ENCODE peak calls at places on chromosomes 13 and 19, in seven cellular contexts. Z is NCI-H1436 treated with DMSO at 0.1 percent for 48 hours; I is glutamatergic neuron; V is activated T-cell treated with anti-CD3 and anti-CD28 coated beads for 1 hour; Q is mucosa of gallbladder; R is GM04503; B is effector CD4-positive, alpha-beta T cell. D is an unnamed sample.
A peak's percentile ranks its signal among the peaks of the same experiment; 100 is the strongest.

GRCh38 chr13:99277629-99278028 is 19.4 kb upstream of the GPR18 start:
- DNase-seq in Z (no peak), Q (no peak), V (no peak), I (no peak), B (no peak), R (no peak), D (no peak)

GRCh38 chr13:112202266-112202665 is 135.3 kb downstream of the SOX1 start:
- DNase-seq in Q (no peak), Z (no peak), I (no peak), R (no peak), V (no peak), B (no peak), D (no peak)

GRCh38 chr19:44718441-44719261 is 19.7 kb downstream of the CEACAM16 start:
- DNase-seq in Q (peak; percentile 86), Z (no peak), B (no peak), V (no peak), R (no peak), I (no peak), D (peak; percentile 82)

GRCh38 chr13:39313721-39314120 is 275.5 kb downstream of the NHLRC3 start:
- DNase-seq in R (no peak), V (no peak), B (no peak), Q (no peak), Z (no peak), I (no peak), D (no peak)

GRCh38 chr13:67094952-67095351 is 135.2 kb downstream of the PCDH9 start:
- DNase-seq in R (no peak), V (no peak), Z (no peak), Q (no peak), B (no peak), I (no peak), D (no peak)

GRCh38 chr13:27311518-27312208 is 41.0 kb downstream of the RASL11A start:
- DNase-seq in B (no peak), R (no peak), Z (no peak), V (no peak), I (no peak), Q (no peak), D (no peak)

GRCh38 chr13:41590643-41591042 is 133.3 kb downstream of the RGCC start:
- DNase-seq in Q (no peak), V (no peak), I (no peak), B (no peak), R (no peak), Z (no peak), D (no peak)

GRCh38 chr13:110338441-110339101 is 31.5 kb downstream of the COL4A2 start:
- DNase-seq in B (no peak), Z (no peak), V (no peak), R (peak; percentile 59), I (no peak), Q (peak; percentile 62), D (peak; percentile 79)

GRCh38 chr19:49210108-49210900 is 52.7 kb downstream of the TRPM4 start:
- DNase-seq in Q (peak; percentile 25), V (peak; percentile 12), I (peak; percentile 85), R (no peak), Z (no peak), B (peak; percentile 17), D (peak; percentile 85)

GRCh38 chr13:91242652-91243051 is 104.8 kb upstream of the MIR17HG start:
- DNase-seq in Z (no peak), I (no peak), Q (no peak), B (no peak), R (no peak), V (no peak), D (no peak)

GRCh38 chr13:114152831-114153371 is 20.5 kb upstream of the RASA3 start:
- DNase-seq in I (no peak), Z (no peak), R (no peak), V (no peak), Q (no peak), B (no peak), D (no peak)

GRCh38 chr19:35337081-35337983 is 8.3 kb downstream of the CD22 start:
- DNase-seq in R (no peak), Z (no peak), I (no peak), Q (no peak), B (no peak), V (no peak), D (no peak)

GRCh38 chr19:18197941-18198340 is 4.9 kb downstream of the MPV17L2 start:
- DNase-seq in I (no peak), R (no peak), V (no peak), B (no peak), Q (no peak), Z (no peak), D (no peak)

GRCh38 chr13:20997301-20998061 is 63.9 kb downstream of the LATS2 start:
- DNase-seq in I (no peak), R (peak; percentile 98), Z (no peak), Q (no peak), V (no peak), B (no peak), D (no peak)

GRCh38 chr19:7734220-7735203 is 2.6 kb upstream of the CLEC4G start:
- DNase-seq in Z (no peak), I (no peak), R (peak; percentile 9), B (no peak), V (no peak), Q (no peak), D (no peak)

GRCh38 chr19:27922970-27923369 is 1290.0 kb downstream of the UQCRFS1 start:
- DNase-seq in I (no peak), Q (no peak), V (no peak), R (no peak), Z (no peak), B (no peak), D (no peak)

GRCh38 chr19:6828698-6829633 is 56.5 kb downstream of the VAV1 start:
- DNase-seq in Z (no peak), R (no peak), I (no peak), Q (no peak), B (no peak), V (no peak), D (peak; percentile 56)

GRCh38 chr19:3276341-3276799 is 51.9 kb downstream of the CELF5 start:
- DNase-seq in I (peak; percentile 66), Z (peak; percentile 74), Q (peak; percentile 17), V (no peak), R (no peak), B (peak; percentile 37), D (peak; percentile 26)

GRCh38 chr13:111469450-111469849 is 149.0 kb downstream of the TEX29 start:
- DNase-seq in Q (no peak), R (no peak), B (no peak), V (no peak), Z (no peak), I (no peak), D (peak; percentile 9)

GRCh38 chr13:25186187-25186586 is 14.1 kb upstream of the AMER2 start:
- DNase-seq in V (no peak), Q (no peak), I (no peak), Z (no peak), B (no peak), R (no peak), D (no peak)

GRCh38 chr19:46144756-46145155 is 3.3 kb upstream of the IGFL2 start:
- DNase-seq in Z (no peak), Q (no peak), R (no peak), B (no peak), V (no peak), I (no peak), D (no peak)

GRCh38 chr19:1000095-1000494 is at the start of gene GRIN3B:
- DNase-seq in B (peak; percentile 41), R (no peak), Q (no peak), I (peak; percentile 82), V (peak; percentile 50), Z (no peak), D (peak; percentile 67)

GRCh38 chr13:34334984-34335661 is 517.2 kb downstream of the RFC3 start:
- DNase-seq in Z (no peak), B (no peak), I (no peak), R (no peak), Q (no peak), V (no peak), D (no peak)

GRCh38 chr13:92255533-92255932 is 857.1 kb downstream of the GPC5 start:
- DNase-seq in R (no peak), Q (no peak), B (no peak), Z (no peak), I (no peak), V (no peak), D (no peak)

GRCh38 chr19:18415177-18415867 is 3.9 kb upstream of the SSBP4 start:
- DNase-seq in V (no peak), B (no peak), Z (no peak), Q (peak; percentile 66), R (no peak), I (no peak), D (peak; percentile 83)

D was measured in testis.